ENCODE peak calls at places on chromosomes 16 and 17, in ten cellular contexts. K is Daoy; E is pancreas; G is adrenal gland; I is posterior vena cava; C is AG10803; D is activated CD8-positive, alpha-beta T cell treated with anti-CD3 and anti-CD28 coated beads for 36 hours; H is SW 1271; F is renal cortical epithelial cell; M is NCI-H1092 treated with DMSO at 0.1 percent for 48 hours. P is an unnamed sample.

GRCh38 chr17:48486557-48486956 is 44.3 kb downstream of the HOXB1 start:
- DNase-seq in G (no peak), F (peak; percentile 98), C (peak; percentile 99), M (no peak), K (peak; percentile 94), D (no peak), I (no peak), H (peak; percentile 35), E (no peak), P (peak; percentile 92)

GRCh38 chr16:14015948-14016347 is 55.2 kb upstream of the MRTFB start:
- DNase-seq in D (no peak), F (peak; percentile 90), K (peak; percentile 72), H (no peak), G (peak; percentile 68), C (peak; percentile 89), E (no peak), I (no peak), M (no peak), P (no peak)

GRCh38 chr17:61384384-61385090 is 15.1 kb upstream of the TBX2 start:
- DNase-seq in M (no peak), F (no peak), G (no peak), H (no peak), D (no peak), C (no peak), K (no peak), I (no peak), E (no peak), P (no peak)

GRCh38 chr16:50207652-50208051 is 54.5 kb downstream of the TENT4B start:
- DNase-seq in D (no peak), I (no peak), F (peak; percentile 46), C (peak; percentile 65), E (no peak), M (no peak), K (peak; percentile 15), H (no peak), G (no peak), P (no peak)

GRCh38 chr16:89507219-89507833 is 877 bp upstream of the SPG7 start:
- DNase-seq in H (no peak), D (peak; percentile 35), M (no peak), K (no peak), E (no peak), F (no peak), C (no peak), I (no peak), G (no peak), P (no peak)

GRCh38 chr17:19495828-19496227 is 37.8 kb upstream of the SLC47A1 start:
- DNase-seq in M (no peak), F (no peak), E (no peak), D (no peak), K (no peak), C (no peak), H (no peak), I (no peak), G (no peak), P (no peak)

GRCh38 chr17:1130191-1130590 is 49.6 kb downstream of the ABR start:
- DNase-seq in F (no peak), I (no peak), H (no peak), D (no peak), K (no peak), G (no peak), M (no peak), C (no peak), E (no peak), P (no peak)

GRCh38 chr17:38571833-38572274 is 33.9 kb downstream of the SRCIN1 start:
- DNase-seq in H (no peak), F (no peak), D (peak; percentile 19), M (peak; percentile 26), G (no peak), K (no peak), E (no peak), C (no peak), I (no peak), P (no peak)

GRCh38 chr17:64920419-64921172 is 1.3 kb upstream of the LRRC37A3 start:
- DNase-seq in C (no peak), F (peak; percentile 95), M (no peak), D (no peak), I (no peak), K (no peak), E (no peak), H (no peak), G (no peak), P (no peak)

P was measured in HTR-8/SVneo.